ENCODE peak calls at places on chromosome 19, in eight cellular contexts. H, L, Q, T, K, P, V and Y are unnamed samples.

GRCh38 chr19:34244611-34245299 is 9.6 kb upstream of the GARRE1 start:
- DNase-seq in H (no peak), L (no peak), Q (no peak), T (peak), K (no peak), P (peak), V (no peak), Y (no peak)

GRCh38 chr19:53951947-53952346 is 10.8 kb upstream of the CACNG8 start:
- DNase-seq in H (no peak), L (no peak), Q (no peak), T (no peak), K (no peak), P (no peak), V (no peak), Y (no peak)

GRCh38 chr19:2228157-2229030 is 7.7 kb downstream of the PLEKHJ1 start:
- DNase-seq in H (no peak), L (no peak), Q (no peak), T (no peak), K (no peak), P (no peak), V (no peak), Y (no peak)

GRCh38 chr19:33628921-33629825 is 7.4 kb downstream of the CHST8 start:
- DNase-seq in H (no peak), L (no peak), Q (no peak), T (no peak), K (no peak), P (no peak), V (no peak), Y (no peak)

GRCh38 chr19:18112989-18113478 is 15.5 kb downstream of the MAST3 start:
- DNase-seq in H (peak), L (peak), Q (peak), T (peak), K (peak), P (peak), V (peak), Y (no peak)

GRCh38 chr19:1229837-1230584 is 7.8 kb downstream of the CBARP start:
- DNase-seq in H (no peak), L (no peak), Q (no peak), T (no peak), K (no peak), P (no peak), V (no peak), Y (no peak)

GRCh38 chr19:53333071-53333465 is 481 bp upstream of the ZNF845 start:
- DNase-seq in H (peak), L (peak), Q (peak), T (peak), K (peak), P (no peak), V (no peak), Y (peak)

GRCh38 chr19:1622541-1622940 is 17.3 kb upstream of the UQCR11 start:
- DNase-seq in H (no peak), L (no peak), Q (no peak), T (no peak), K (no peak), P (no peak), V (no peak), Y (no peak)

GRCh38 chr19:1648926-1649541 is 3.4 kb downstream of the TCF3 start:
- DNase-seq in H (no peak), L (no peak), Q (no peak), T (no peak), K (no peak), P (no peak), V (no peak), Y (no peak)

GRCh38 chr19:52961981-52962380 is 700 bp downstream of the ZNF816 start:
- DNase-seq in H (no peak), L (no peak), Q (no peak), T (no peak), K (no peak), P (no peak), V (peak), Y (no peak)

GRCh38 chr19:40165362-40165937 is 25.8 kb upstream of the MAP3K10 start:
- DNase-seq in H (peak), L (peak), Q (peak), T (peak), K (peak), P (peak), V (no peak), Y (no peak)

GRCh38 chr19:46850228-46851203 is at the start of gene AP2S1:
- DNase-seq in H (peak), L (peak), Q (peak), T (peak), K (peak), P (peak), V (peak), Y (peak)

GRCh38 chr19:45040059-45040767 is 1.4 kb downstream of the CLASRP start:
- DNase-seq in H (no peak), L (no peak), Q (no peak), T (no peak), K (no peak), P (no peak), V (no peak), Y (no peak)

GRCh38 chr19:38404858-38405257 is 2.0 kb downstream of the FAM98C start:
- DNase-seq in H (no peak), L (no peak), Q (no peak), T (no peak), K (no peak), P (no peak), V (no peak), Y (no peak)

GRCh38 chr19:37334179-37335071 is 36.5 kb upstream of the ZNF527 start:
- DNase-seq in H (peak), L (peak), Q (peak), T (peak), K (peak), P (peak), V (peak), Y (peak)

GRCh38 chr19:4624733-4625362 is 14.5 kb upstream of the TNFAIP8L1 start:
- DNase-seq in H (no peak), L (no peak), Q (no peak), T (peak), K (peak), P (peak), V (no peak), Y (no peak)

GRCh38 chr19:17209126-17210036 is 5.8 kb upstream of the USE1 start:
- DNase-seq in H (no peak), L (no peak), Q (no peak), T (peak), K (no peak), P (peak), V (peak), Y (no peak)

GRCh38 chr19:43778651-43779050 is 2.1 kb downstream of the KCNN4 start:
- DNase-seq in H (no peak), L (no peak), Q (no peak), T (peak), K (no peak), P (no peak), V (no peak), Y (no peak)

GRCh38 chr19:13209797-13210775 is 59.9 kb downstream of the IER2 start:
- DNase-seq in H (no peak), L (no peak), Q (no peak), T (no peak), K (no peak), P (no peak), V (no peak), Y (no peak)

GRCh38 chr19:2491130-2491801 is 15.3 kb downstream of the GADD45B start:
- DNase-seq in H (no peak), L (no peak), Q (no peak), T (peak), K (peak), P (peak), V (peak), Y (peak)

GRCh38 chr19:17385878-17386611 is 8.0 kb downstream of the CCDC194 start:
- DNase-seq in H (peak), L (peak), Q (peak), T (no peak), K (peak), P (peak), V (peak), Y (no peak)

GRCh38 chr19:13163609-13164364 is 13.6 kb downstream of the IER2 start:
- DNase-seq in H (peak), L (peak), Q (no peak), T (peak), K (peak), P (peak), V (peak), Y (peak)

GRCh38 chr19:17125052-17125727 is 49.6 kb downstream of the MYO9B start:
- DNase-seq in H (no peak), L (no peak), Q (no peak), T (no peak), K (no peak), P (peak), V (no peak), Y (no peak)

GRCh38 chr19:55248704-55249103 is 10.1 kb downstream of the PPP6R1 start:
- DNase-seq in H (no peak), L (no peak), Q (no peak), T (no peak), K (no peak), P (no peak), V (no peak), Y (no peak)

GRCh38 chr19:40387151-40387550 is 2.8 kb downstream of the HIPK4 start:
- DNase-seq in H (no peak), L (no peak), Q (no peak), T (no peak), K (no peak), P (no peak), V (no peak), Y (no peak)

GRCh38 chr19:33883869-33884519 is 87.3 kb downstream of the KCTD15 start:
- DNase-seq in H (no peak), L (peak), Q (no peak), T (no peak), K (no peak), P (no peak), V (no peak), Y (no peak)

GRCh38 chr19:37472165-37472564 is 3.0 kb downstream of the ZNF570 start:
- DNase-seq in H (no peak), L (no peak), Q (no peak), T (no peak), K (no peak), P (no peak), V (no peak), Y (no peak)